ENCODE peak calls at places on chromosome 3, in five cellular contexts. Q is mammary epithelial cell, G is body of pancreas, M is tibial artery, L is transverse colon. N is an unnamed sample.

GRCh38 chr3:32434206-32434605 is 42.6 kb downstream of the CMTM7 start:
- DNase-seq in Q (no peak), G (no peak), M (no peak), L (no peak), N (no peak)

GRCh38 chr3:122271246-122271898 is 53.7 kb upstream of the CSTA start:
- DNase-seq in Q (no peak), G (no peak), M (no peak), L (no peak), N (no peak)

GRCh38 chr3:50340404-50341329 is at the start of gene RASSF1:
- DNase-seq in Q (no peak), G (peak; percentile 54), M (peak; percentile 92), L (peak; percentile 80), N (peak; percentile 85)

GRCh38 chr3:47394867-47395266 is 14.0 kb downstream of the PTPN23 start:
- DNase-seq in Q (no peak), G (no peak), M (no peak), L (no peak), N (no peak)

GRCh38 chr3:126036056-126036549 is 47.8 kb downstream of the SLC41A3 start:
- DNase-seq in Q (no peak), G (no peak), M (peak; percentile 45), L (no peak), N (no peak)

GRCh38 chr3:48084929-48085328 is 68.7 kb upstream of the MAP4 start:
- DNase-seq in Q (no peak), G (no peak), M (no peak), L (no peak), N (no peak)

GRCh38 chr3:197495059-197495455 is 60.7 kb downstream of the BDH1 start:
- DNase-seq in Q (peak; percentile 61), G (no peak), M (no peak), L (no peak), N (no peak)

GRCh38 chr3:23372296-23372695 is 169.2 kb downstream of the UBE2E2 start:
- DNase-seq in Q (no peak), G (no peak), M (no peak), L (no peak), N (no peak)

GRCh38 chr3:170321326-170322034 is 36.0 kb upstream of the SKIL start:
- DNase-seq in Q (peak; percentile 18), G (no peak), M (no peak), L (no peak), N (no peak)

GRCh38 chr3:188979669-188980311 is 192.0 kb upstream of the TPRG1 start:
- DNase-seq in Q (no peak), G (no peak), M (no peak), L (no peak), N (no peak)

GRCh38 chr3:32844914-32845313 is 27.1 kb downstream of the TRIM71 start:
- DNase-seq in Q (no peak), G (peak; percentile 34), M (no peak), L (no peak), N (no peak)

GRCh38 chr3:41682996-41683395 is 278.9 kb downstream of the ULK4 start:
- DNase-seq in Q (peak; percentile 72), G (no peak), M (no peak), L (no peak), N (no peak)

GRCh38 chr3:39065197-39065596 is 13.4 kb downstream of the WDR48 start:
- DNase-seq in Q (peak; percentile 16), G (no peak), M (no peak), L (peak; percentile 20), N (no peak)

GRCh38 chr3:185823280-185824044 is 1.4 kb downstream of the IGF2BP2 start:
- DNase-seq in Q (peak; percentile 44), G (peak; percentile 63), M (peak; percentile 69), L (peak; percentile 53), N (peak; percentile 51)

GRCh38 chr3:185820973-185821758 is 3.7 kb downstream of the IGF2BP2 start:
- DNase-seq in Q (peak; percentile 83), G (no peak), M (no peak), L (no peak), N (no peak)

GRCh38 chr3:185824051-185824466 is 783 bp downstream of the IGF2BP2 start:
- DNase-seq in Q (peak; percentile 43), G (peak; percentile 30), M (peak; percentile 64), L (peak; percentile 32), N (no peak)

GRCh38 chr3:185822957-185823279 is 1.9 kb downstream of the IGF2BP2 start:
- DNase-seq in Q (no peak), G (no peak), M (no peak), L (no peak), N (no peak)

DNA sequence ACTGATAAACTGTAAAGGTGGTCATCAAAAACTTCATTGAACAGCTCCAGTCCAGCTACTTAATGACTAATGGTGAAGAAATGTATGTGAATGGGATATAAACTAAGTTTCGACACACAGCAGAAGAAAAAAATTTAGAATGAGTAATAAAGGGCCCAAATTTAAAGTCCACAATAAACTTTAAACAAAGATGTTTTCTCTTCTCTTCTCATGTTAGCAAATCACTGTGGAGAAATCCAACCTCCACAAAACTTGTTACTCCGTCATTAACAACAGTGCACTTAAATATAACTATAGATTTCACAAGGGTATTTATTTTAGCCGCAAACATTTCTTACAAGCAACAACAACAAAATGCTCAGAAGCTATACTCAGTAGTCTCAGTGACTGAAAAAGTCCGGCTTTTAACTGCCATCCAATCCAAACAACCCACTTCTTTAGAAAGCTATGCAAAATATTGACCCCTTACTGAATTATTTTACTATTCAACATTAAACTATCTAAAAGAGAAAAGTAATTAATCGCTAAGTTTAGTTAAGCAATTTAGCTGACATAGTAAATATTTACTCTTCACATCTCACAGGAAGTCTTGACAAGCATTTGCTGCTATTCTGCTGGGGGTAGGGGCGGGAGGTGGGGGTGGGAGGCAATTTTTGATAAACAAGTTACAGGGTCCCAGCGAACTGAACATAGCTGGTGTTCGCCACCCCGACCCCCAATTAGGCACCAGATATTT is 2.5 kb downstream of the IGF2BP2 start:
- DNase-seq in Q (peak; percentile 71), G (no peak), M (no peak), L (no peak), N (no peak)
- H3K4me1 ChIP-seq in Q (peaks cover 13% of the 10 kb centered on the region), G (peaks cover 25% of the 10 kb centered on the region), M (no peaks in the 10 kb centered on the region), L (peaks cover 23% of the 10 kb centered on the region), N (no peaks in the 10 kb centered on the region)

GRCh38 chr3:137738710-137739109 is 25.4 kb upstream of the SOX14 start:
- DNase-seq in Q (no peak), G (no peak), M (no peak), L (no peak), N (no peak)
- H3K27ac ChIP-seq in Q (no peak overlapping the region), G (no peak overlapping the region), M (no peak overlapping the region), L (no peak overlapping the region), N (no peak overlapping the region)

GRCh38 chr3:54909236-54909635 is 18.6 kb downstream of the LRTM1 start:
- DNase-seq in Q (no peak), G (no peak), M (no peak), L (no peak), N (no peak)

GRCh38 chr3:54902286-54902685 is 25.6 kb downstream of the LRTM1 start:
- DNase-seq in Q (no peak), G (no peak), M (no peak), L (no peak), N (no peak)

GRCh38 chr3:54906763-54907162 is 21.1 kb downstream of the LRTM1 start:
- DNase-seq in Q (no peak), G (no peak), M (no peak), L (no peak), N (no peak)

GRCh38 chr3:54905936-54906335 is 21.9 kb downstream of the LRTM1 start:
- DNase-seq in Q (no peak), G (no peak), M (no peak), L (no peak), N (no peak)

DNA sequence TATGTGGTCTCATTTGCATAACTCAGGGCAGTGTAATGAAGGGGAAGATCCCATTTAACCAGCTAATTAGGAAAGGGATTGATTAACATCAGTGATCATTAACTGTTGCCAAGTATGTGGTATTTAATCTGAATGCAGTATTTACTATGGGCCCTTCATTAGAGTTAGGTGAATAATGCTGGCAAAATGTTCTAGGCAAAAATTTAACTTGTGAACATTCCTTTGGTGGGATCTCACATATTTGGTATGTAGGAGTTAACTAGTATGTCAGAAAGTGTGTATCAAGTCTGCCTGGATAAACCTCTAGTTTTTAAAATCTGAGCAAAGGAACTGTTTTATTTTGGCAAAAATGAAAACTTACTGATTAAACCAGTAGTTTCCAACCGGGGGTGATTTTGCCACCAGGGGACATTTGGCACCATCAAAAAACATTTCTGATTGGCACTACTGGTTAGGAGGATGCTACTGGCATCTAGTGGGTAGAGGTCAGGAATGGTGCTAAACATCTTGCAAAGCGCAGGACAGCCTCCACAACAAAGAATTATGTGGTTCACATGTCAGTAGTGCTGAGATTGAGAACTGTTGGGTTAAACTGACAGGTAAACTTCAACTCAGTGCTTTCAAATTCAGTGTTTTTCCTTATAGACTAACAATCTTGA is 22.5 kb downstream of the LRTM1 start:
- DNase-seq in Q (no peak), G (no peak), M (no peak), L (no peak), N (no peak)
- H3K4me1 ChIP-seq in Q (no peaks in the 10 kb centered on the region), G (no peaks in the 10 kb centered on the region), M (no peaks in the 10 kb centered on the region), L (no peaks in the 10 kb centered on the region), N (no peaks in the 10 kb centered on the region)

GRCh38 chr3:64253689-64254088 is 28.4 kb upstream of the PRICKLE2 start:
- DNase-seq in Q (no peak), G (no peak), M (no peak), L (no peak), N (no peak)
- H3K27ac ChIP-seq in Q (no peak overlapping the region), G (no peak overlapping the region), M (no peak overlapping the region), L (peak overlapping the region; percentile 66), N (no peak overlapping the region)

GRCh38 chr3:51680663-51681230 is 9.7 kb downstream of the TEX264 start:
- DNase-seq in Q (no peak), G (no peak), M (no peak), L (no peak), N (no peak)

GRCh38 chr3:51679318-51679717 is 8.3 kb downstream of the TEX264 start:
- DNase-seq in Q (no peak), G (no peak), M (no peak), L (no peak), N (no peak)

GRCh38 chr3:51680196-51680595 is 9.1 kb downstream of the TEX264 start:
- DNase-seq in Q (no peak), G (no peak), M (no peak), L (no peak), N (peak; percentile 19)

GRCh38 chr3:51678685-51679084 is 7.6 kb downstream of the TEX264 start:
- DNase-seq in Q (peak; percentile 22), G (no peak), M (no peak), L (no peak), N (no peak)

GRCh38 chr3:51679777-51680176 is 8.7 kb downstream of the TEX264 start:
- DNase-seq in Q (no peak), G (no peak), M (no peak), L (no peak), N (peak; percentile 43)
- H3K4me1 ChIP-seq in Q (peaks cover 67% of the 10 kb centered on the region), G (no peaks in the 10 kb centered on the region), M (no peaks in the 10 kb centered on the region), L (peaks cover 21% of the 10 kb centered on the region), N (peaks cover 27% of the 10 kb centered on the region)

DNA sequence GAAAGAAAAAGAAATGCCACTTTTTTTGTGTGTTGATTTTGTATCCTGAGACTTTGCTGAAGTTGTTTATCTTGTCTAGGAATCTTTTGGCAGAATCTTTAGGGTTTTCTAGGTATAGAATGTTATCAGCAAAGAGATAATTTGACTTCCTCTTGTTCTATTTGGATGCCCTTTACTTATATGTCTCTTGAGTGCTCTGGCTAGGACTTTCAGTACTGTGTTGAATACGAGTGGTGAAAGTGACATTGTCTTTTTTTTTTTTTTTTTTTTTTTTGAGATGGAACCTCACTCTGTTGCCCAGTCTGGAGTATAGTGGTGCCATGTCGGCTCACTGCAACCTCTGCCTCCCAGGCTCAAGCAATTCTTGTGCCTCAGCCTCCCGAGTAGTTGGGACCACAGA is 64.7 kb upstream of the NPHP3 start:
- DNase-seq in Q (no peak), G (no peak), M (no peak), L (no peak), N (no peak)
- H3K27ac ChIP-seq in Q (no peak overlapping the region), G (no peak overlapping the region), M (peak overlapping the region; percentile 72), L (no peak overlapping the region), N (no peak overlapping the region)